ENCODE peak calls at places on chromosome 4, in five cellular contexts. X, D, P, Z and H are unnamed samples.

GRCh38 chr4:80173387-80173786 is 23.9 kb upstream of the PRDM8 start:
- DNase-seq in X (no peak), D (peak; percentile 32), P (no peak), Z (no peak), H (peak; percentile 96)

GRCh38 chr4:8817081-8817812 is 54.4 kb downstream of the HMX1 start:
- DNase-seq in X (no peak), D (no peak), P (peak; percentile 1), Z (no peak), H (no peak)

GRCh38 chr4:173379929-173380328 is 9.2 kb downstream of the SAP30 start:
- DNase-seq in X (no peak), D (no peak), P (no peak), Z (no peak), H (no peak)

GRCh38 chr4:95572304-95572991 is 23.7 kb upstream of the UNC5C start:
- DNase-seq in X (peak; percentile 68), D (no peak), P (no peak), Z (peak; percentile 85), H (no peak)

GRCh38 chr4:8099981-8100464 is 58.6 kb downstream of the ABLIM2 start:
- DNase-seq in X (no peak), D (no peak), P (no peak), Z (no peak), H (no peak)

GRCh38 chr4:18695733-18696527 is 674.4 kb upstream of the LCORL start:
- DNase-seq in X (no peak), D (peak; percentile 15), P (no peak), Z (peak; percentile 41), H (no peak)

GRCh38 chr4:165726831-165727230 is 146.2 kb upstream of the TLL1 start:
- DNase-seq in X (no peak), D (no peak), P (no peak), Z (no peak), H (no peak)

GRCh38 chr4:118206627-118207026 is 146.2 kb downstream of the PRSS12 start:
- DNase-seq in X (no peak), D (no peak), P (no peak), Z (no peak), H (no peak)

GRCh38 chr4:41613362-41613761 is 75.4 kb downstream of the LIMCH1 start:
- DNase-seq in X (no peak), D (peak; percentile 45), P (no peak), Z (peak; percentile 55), H (peak; percentile 40)

GRCh38 chr4:95317124-95317820 is 231.5 kb downstream of the UNC5C start:
- DNase-seq in X (no peak), D (peak; percentile 1), P (peak; percentile 16), Z (no peak), H (no peak)

GRCh38 chr4:183399616-183400015 is 44.8 kb upstream of the CDKN2AIP start:
- DNase-seq in X (no peak), D (no peak), P (no peak), Z (no peak), H (peak; percentile 10)

GRCh38 chr4:181760560-181760959 is 482.6 kb upstream of the TENM3 start:
- DNase-seq in X (no peak), D (no peak), P (no peak), Z (no peak), H (no peak)

GRCh38 chr4:125732682-125733081 is 417.9 kb downstream of the FAT4 start:
- DNase-seq in X (no peak), D (no peak), P (no peak), Z (no peak), H (no peak)

GRCh38 chr4:125734504-125734903 is 419.7 kb downstream of the FAT4 start:
- DNase-seq in X (no peak), D (no peak), P (no peak), Z (peak; percentile 22), H (no peak)

GRCh38 chr4:125736057-125736456 is 421.3 kb downstream of the FAT4 start:
- DNase-seq in X (no peak), D (no peak), P (peak; percentile 4), Z (peak; percentile 94), H (peak; percentile 75)

GRCh38 chr4:125739760-125740159 is 425.0 kb downstream of the FAT4 start:
- DNase-seq in X (no peak), D (no peak), P (no peak), Z (peak; percentile 75), H (no peak)

DNA sequence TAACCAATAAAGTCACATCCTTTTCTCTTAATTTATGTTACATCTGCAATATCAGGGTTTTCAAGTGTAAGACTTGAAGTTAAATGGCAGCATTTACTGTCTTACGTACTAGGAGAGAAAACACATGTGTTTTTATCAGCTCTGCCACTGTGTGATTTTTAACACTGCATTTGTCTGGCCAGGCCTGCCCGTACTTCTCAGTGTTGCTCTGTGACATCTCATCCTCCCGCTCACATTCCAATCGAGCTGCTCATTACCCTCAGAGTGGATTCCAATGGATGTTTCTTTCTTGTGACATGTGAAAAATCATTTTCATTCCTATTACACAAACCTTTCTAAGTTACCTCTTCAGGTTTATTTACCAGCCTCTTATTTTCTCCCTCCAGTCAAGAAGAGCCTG is 420.4 kb downstream of the FAT4 start:
- DNase-seq in X (peak; percentile 61), D (peak; percentile 54), P (peak; percentile 15), Z (peak; percentile 97), H (peak; percentile 89)
- H3K4me2 ChIP-seq in X (peak overlapping the region; percentile 10), D (no peak overlapping the region), P (peak overlapping the region; percentile 39), Z (no peak overlapping the region), H (peak overlapping the region; percentile 53)

GRCh38 chr4:185256444-185256843 is 47.0 kb downstream of the SNX25 start:
- DNase-seq in X (no peak), D (no peak), P (no peak), Z (peak; percentile 71), H (peak; percentile 74)
- H3K4me2 ChIP-seq in X (no peak overlapping the region), D (no peak overlapping the region), P (no peak overlapping the region), Z (no peak overlapping the region), H (no peak overlapping the region)

GRCh38 chr4:150849016-150849415 is 166.1 kb downstream of the LRBA start:
- DNase-seq in X (no peak), D (no peak), P (no peak), Z (peak; percentile 70), H (no peak)
- H3K4me2 ChIP-seq in X (no peak overlapping the region), D (no peak overlapping the region), P (no peak overlapping the region), Z (no peak overlapping the region), H (no peak overlapping the region)

GRCh38 chr4:158814636-158815035 is 45.8 kb downstream of the FNIP2 start:
- DNase-seq in X (no peak), D (no peak), P (no peak), Z (no peak), H (peak; percentile 63)

GRCh38 chr4:158819942-158820786 is 51.3 kb downstream of the FNIP2 start:
- DNase-seq in X (no peak), D (no peak), P (no peak), Z (no peak), H (no peak)

GRCh38 chr4:158818595-158818994 is 49.8 kb downstream of the FNIP2 start:
- DNase-seq in X (no peak), D (no peak), P (no peak), Z (no peak), H (no peak)

GRCh38 chr4:158816953-158817352 is 48.1 kb downstream of the FNIP2 start:
- DNase-seq in X (no peak), D (no peak), P (no peak), Z (no peak), H (no peak)

GRCh38 chr4:158817562-158818370 is 48.9 kb downstream of the FNIP2 start:
- DNase-seq in X (no peak), D (no peak), P (no peak), Z (no peak), H (no peak)
- H3K4me2 ChIP-seq in X (peak overlapping the region; percentile 27), D (no peak overlapping the region), P (no peak overlapping the region), Z (no peak overlapping the region), H (no peak overlapping the region)

GRCh38 chr4:114365591-114365990 is 233.0 kb upstream of the UGT8 start:
- DNase-seq in X (no peak), D (no peak), P (no peak), Z (no peak), H (no peak)

GRCh38 chr4:114358901-114359300 is 239.7 kb upstream of the UGT8 start:
- DNase-seq in X (no peak), D (no peak), P (no peak), Z (no peak), H (no peak)

GRCh38 chr4:114366368-114366767 is 232.2 kb upstream of the UGT8 start:
- DNase-seq in X (no peak), D (no peak), P (no peak), Z (no peak), H (no peak)

GRCh38 chr4:114364857-114365256 is 233.8 kb upstream of the UGT8 start:
- DNase-seq in X (no peak), D (no peak), P (no peak), Z (peak; percentile 97), H (peak; percentile 79)

GRCh38 chr4:114361249-114361648 is 237.4 kb upstream of the UGT8 start:
- DNase-seq in X (no peak), D (no peak), P (no peak), Z (no peak), H (peak; percentile 15)
- H3K4me2 ChIP-seq in X (no peak overlapping the region), D (no peak overlapping the region), P (peak overlapping the region; percentile 75), Z (no peak overlapping the region), H (peak overlapping the region; percentile 81)

GRCh38 chr4:184408021-184408710 is 66.2 kb downstream of the IRF2 start:
- DNase-seq in X (no peak), D (peak; percentile 62), P (no peak), Z (no peak), H (peak; percentile 85)
- H3K4me2 ChIP-seq in X (no peak overlapping the region), D (peak overlapping the region; percentile 41), P (peak overlapping the region; percentile 75), Z (no peak overlapping the region), H (peak overlapping the region; percentile 10)